ENCODE peak calls at places on chromosomes 6 and 20, in four cellular contexts. Y is psoas muscle, S is left lung, Q is HCT116. R is an unnamed sample.

GRCh38 chr20:62831854-62832211 is 15.0 kb downstream of the COL9A3 start:
- DNase-seq in Q (no peak), Y (peak; percentile 3), S (no peak), R (no peak)

GRCh38 chr6:156953125-156953477 is 175.9 kb downstream of the ARID1B start:
- DNase-seq in S (no peak), Y (no peak), Q (no peak), R (no peak)

GRCh38 chr20:36273414-36274247 is 32.5 kb upstream of the DLGAP4 start:
- DNase-seq in Y (peak; percentile 27), Q (peak; percentile 4), S (no peak), R (no peak)

GRCh38 chr6:15464211-15464725 is 198.6 kb downstream of the DTNBP1 start:
- DNase-seq in Q (peak; percentile 24), S (no peak), Y (peak; percentile 60), R (no peak)

GRCh38 chr20:20368414-20369352 is 779 bp downstream of the INSM1 start:
- DNase-seq in Y (no peak), Q (no peak), S (no peak), R (no peak)

GRCh38 chr6:155261146-155261900 is 2.5 kb upstream of the CLDN20 start:
- DNase-seq in Q (no peak), Y (no peak), S (no peak), R (no peak)

GRCh38 chr6:23659125-23659524 is 466.9 kb upstream of the NRSN1 start:
- DNase-seq in S (no peak), Q (no peak), Y (no peak), R (no peak)

GRCh38 chr20:50040432-50041237 is 57.9 kb downstream of the SNAI1 start:
- DNase-seq in Q (no peak), S (no peak), Y (no peak), R (no peak)

GRCh38 chr6:47342824-47343223 is 33.1 kb upstream of the TNFRSF21 start:
- DNase-seq in S (no peak), Q (no peak), Y (no peak), R (no peak)

GRCh38 chr20:54368578-54368977 is 106.8 kb upstream of the DOK5 start:
- DNase-seq in Y (no peak), S (no peak), Q (no peak), R (no peak)

GRCh38 chr6:129307845-129308244 is 402.1 kb downstream of the ARHGAP18 start:
- DNase-seq in S (no peak), Y (no peak), Q (no peak), R (no peak)

GRCh38 chr20:1371830-1372539 is 20.9 kb downstream of the FKBP1A start:
- DNase-seq in Q (no peak), Y (no peak), S (no peak), R (no peak)

GRCh38 chr20:1371235-1371782 is 21.5 kb downstream of the FKBP1A start:
- DNase-seq in S (no peak), Q (no peak), Y (no peak), R (no peak)

GRCh38 chr20:1370548-1371110 is 22.2 kb downstream of the FKBP1A start:
- DNase-seq in Y (no peak), Q (no peak), S (no peak), R (no peak)

GRCh38 chr20:1368448-1369199 is 24.2 kb downstream of the FKBP1A start:
- DNase-seq in S (no peak), Q (no peak), Y (no peak), R (no peak)

DNA sequence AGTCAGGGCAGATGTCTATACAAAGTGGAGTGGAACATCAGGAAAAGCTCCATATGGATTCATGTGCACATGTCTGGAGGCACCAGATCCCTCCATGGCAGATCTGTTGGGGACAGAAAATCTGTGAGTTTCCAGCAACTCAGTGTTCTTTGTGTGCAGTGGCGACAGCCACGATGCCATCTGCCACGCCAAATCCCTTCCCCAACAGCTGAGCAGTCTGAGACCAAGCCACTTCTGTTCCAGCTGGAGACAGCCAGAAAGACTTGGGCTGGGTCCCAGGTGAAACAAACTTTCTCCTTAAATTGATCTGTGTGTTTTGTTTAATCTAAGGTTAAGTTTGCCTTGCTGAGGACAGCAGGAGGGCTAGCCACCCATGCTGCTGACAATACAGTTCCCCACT is 22.9 kb downstream of the FKBP1A start:
- DNase-seq in S (no peak), Q (no peak), Y (no peak), R (no peak)
- H3K27ac ChIP-seq in S (peak overlapping the region; percentile 23), Q (no peak overlapping the region), Y (no peak overlapping the region), R (no peak overlapping the region)

DNA sequence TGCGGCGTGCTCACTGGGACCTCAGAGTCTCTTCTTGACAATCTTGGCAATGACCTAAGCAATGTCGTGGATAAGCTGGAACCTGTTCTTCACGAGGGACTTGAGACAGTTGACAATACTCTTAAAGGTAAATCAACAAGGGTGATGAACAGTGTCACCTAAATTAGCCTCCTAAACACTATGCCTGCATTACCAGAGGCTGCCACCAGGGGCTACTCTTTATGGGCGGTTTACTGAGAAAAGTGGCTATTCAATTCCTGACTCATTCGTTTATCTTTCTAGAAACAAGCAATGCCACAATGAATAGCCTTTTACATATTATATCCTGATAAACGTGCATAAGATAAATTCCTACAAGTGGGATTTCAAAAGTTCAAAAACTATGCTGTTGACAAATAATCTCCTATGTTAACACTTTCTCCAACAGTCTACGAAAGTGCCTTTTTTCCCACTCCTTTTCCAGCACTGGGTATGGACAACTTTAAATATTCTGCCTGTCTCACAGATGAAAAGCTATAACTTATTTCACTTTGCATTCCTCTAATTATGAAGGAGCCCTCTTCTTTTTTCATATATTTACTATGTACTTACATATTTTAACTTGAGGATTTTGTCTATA is 1.3 kb downstream of the BPIFA2 start:
- DNase-seq in S (no peak), Q (no peak), Y (no peak), R (no peak)
- TF ChIP-seq CTCF in S (peak; percentile 49), Q (no peak), Y (peak; percentile 52), R (peak; percentile 36)

DNA sequence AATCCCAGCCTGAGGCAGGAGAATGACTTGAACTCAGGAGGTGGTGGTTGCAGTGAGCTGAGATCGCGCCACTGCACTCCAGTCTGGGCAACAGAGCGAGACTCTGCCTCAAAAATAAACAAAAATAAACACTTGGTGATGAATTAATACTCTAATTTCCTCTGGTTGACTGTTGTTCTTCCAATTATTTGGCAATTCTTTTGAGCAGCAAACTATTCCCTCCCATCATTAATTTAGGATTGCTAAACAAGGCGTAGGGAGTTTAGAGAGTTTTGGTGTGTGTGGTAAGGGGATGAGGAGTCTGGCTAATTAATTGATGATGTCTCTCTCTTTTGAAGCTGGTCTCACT is 2.7 kb upstream of the ID1 start:
- DNase-seq in S (no peak), Q (no peak), Y (no peak), R (no peak)
- H3K27ac ChIP-seq in S (peak overlapping the region; percentile 95), Q (peak overlapping the region; percentile 98), Y (peak overlapping the region; percentile 85), R (peak overlapping the region; percentile 98)

DNA sequence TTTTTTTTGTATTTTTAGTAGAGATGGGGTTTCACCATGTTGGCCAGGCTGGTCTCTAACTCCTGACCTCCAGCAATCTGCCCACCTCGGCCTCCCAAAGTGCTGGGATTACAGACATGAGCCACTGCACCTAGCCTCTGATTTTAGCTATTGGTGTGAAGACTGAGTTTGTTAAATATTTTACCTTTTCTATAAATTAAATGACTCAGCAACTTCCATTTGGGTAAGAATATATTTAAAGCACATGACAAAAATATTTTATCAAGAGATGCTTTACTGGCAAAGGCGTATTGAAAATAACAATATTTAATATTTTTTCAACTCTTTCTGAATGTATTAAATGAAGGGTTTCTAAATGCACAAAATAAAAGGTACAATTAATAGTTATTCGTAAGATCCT is 158.7 kb upstream of the AGPAT4 start:
- DNase-seq in Y (no peak), S (no peak), Q (no peak), R (no peak)
- TF ChIP-seq CTCF in Y (no peak), S (no peak), Q (no peak), R (no peak)